ENCODE peak calls at places on chromosomes 5 and 9, in six cellular contexts. A, P, I, M, O and T are unnamed samples.

GRCh38 chr5:82257729-82258128 is 20.4 kb downstream of the RPS23 start:
- DNase-seq in A (no peak), P (no peak), I (no peak), M (no peak), O (no peak), T (no peak)

GRCh38 chr9:136025481-136025880 is 64.3 kb upstream of the UBAC1 start:
- DNase-seq in A (no peak), P (no peak), I (no peak), M (no peak), O (no peak), T (no peak)

GRCh38 chr5:83471405-83472212 is at the start of gene VCAN:
- DNase-seq in A (no peak), P (no peak), I (peak), M (peak), O (peak), T (peak)

GRCh38 chr5:16600949-16601348 is 15.8 kb downstream of the RETREG1 start:
- DNase-seq in A (no peak), P (no peak), I (no peak), M (peak), O (no peak), T (no peak)

GRCh38 chr9:129674229-129674628 is 8.8 kb downstream of the PRRX2 start:
- DNase-seq in A (no peak), P (no peak), I (no peak), M (no peak), O (no peak), T (no peak)

GRCh38 chr5:62139741-62140140 is 166.3 kb upstream of the KIF2A start:
- DNase-seq in A (no peak), P (no peak), I (no peak), M (no peak), O (no peak), T (no peak)

GRCh38 chr9:119026120-119026519 is 343.1 kb downstream of the BRINP1 start:
- DNase-seq in A (no peak), P (no peak), I (no peak), M (no peak), O (no peak), T (no peak)

GRCh38 chr9:129252937-129253819 is 75.1 kb upstream of the IER5L start:
- DNase-seq in A (no peak), P (no peak), I (no peak), M (no peak), O (no peak), T (no peak)

GRCh38 chr9:28052104-28052503 is 478.8 kb upstream of the C9orf72 start:
- DNase-seq in A (no peak), P (no peak), I (no peak), M (no peak), O (no peak), T (no peak)

GRCh38 chr9:136740069-136740468 is 2.7 kb downstream of the LCN10 start:
- DNase-seq in A (no peak), P (no peak), I (no peak), M (no peak), O (no peak), T (no peak)

GRCh38 chr5:152072076-152072475 is 147.4 kb upstream of the GLRA1 start:
- DNase-seq in A (no peak), P (no peak), I (no peak), M (no peak), O (no peak), T (no peak)

GRCh38 chr9:136876476-136876875 is 9.8 kb upstream of the TRAF2 start:
- DNase-seq in A (no peak), P (no peak), I (no peak), M (no peak), O (no peak), T (no peak)

GRCh38 chr5:169956756-169957155 is 23.5 kb downstream of the INSYN2B start:
- DNase-seq in A (no peak), P (no peak), I (no peak), M (no peak), O (no peak), T (peak)

GRCh38 chr9:125106285-125106893 is 36.9 kb downstream of the SCAI start:
- DNase-seq in A (no peak), P (no peak), I (no peak), M (peak), O (no peak), T (peak)

GRCh38 chr5:80915716-80916115 is 44.4 kb upstream of the RASGRF2 start:
- DNase-seq in A (no peak), P (no peak), I (no peak), M (no peak), O (no peak), T (peak)

GRCh38 chr9:101028346-101029299 is at the start of gene PLPPR1:
- DNase-seq in A (no peak), P (no peak), I (peak), M (peak), O (peak), T (peak)

GRCh38 chr9:108844856-108845255 is 10.9 kb downstream of the ACTL7B start:
- DNase-seq in A (no peak), P (no peak), I (no peak), M (no peak), O (no peak), T (no peak)

GRCh38 chr9:81979196-81979595 is 9.4 kb upstream of the SPATA31D1 start:
- DNase-seq in A (no peak), P (no peak), I (no peak), M (no peak), O (no peak), T (no peak)

GRCh38 chr5:115898656-115899055 is 56.9 kb downstream of the AP3S1 start:
- DNase-seq in A (no peak), P (no peak), I (no peak), M (no peak), O (no peak), T (peak)

GRCh38 chr5:172658869-172659513 is 17.9 kb downstream of the NEURL1B start:
- DNase-seq in A (no peak), P (no peak), I (no peak), M (no peak), O (no peak), T (peak)

GRCh38 chr5:126594676-126595485 is at the start of gene ALDH7A1:
- DNase-seq in A (no peak), P (peak), I (peak), M (peak), O (peak), T (no peak)

GRCh38 chr5:80057121-80057520 is 22.0 kb downstream of the THBS4 start:
- DNase-seq in A (no peak), P (no peak), I (no peak), M (no peak), O (no peak), T (no peak)

GRCh38 chr5:128703322-128703721 is 165.3 kb upstream of the FBN2 start:
- DNase-seq in A (no peak), P (no peak), I (no peak), M (no peak), O (no peak), T (no peak)